ENCODE peak calls at places on chromosome 11, in five cellular contexts. One of them, this sample, is unnamed.

GRCh38 chr11:125481531-125481930 is 14.5 kb downstream of the FEZ1 start:
- DNase-seq in astrocyte of the spinal cord: no peak
- DNase-seq in A549: no peak
- DNase-seq in BJ: no peak
- DNase-seq in lung: no peak
- DNase-seq in this sample: no peak

GRCh38 chr11:111162306-111162705 is 83.2 kb upstream of the POU2AF2 start:
- DNase-seq in astrocyte of the spinal cord: peak
- DNase-seq in A549: no peak
- DNase-seq in BJ: no peak
- DNase-seq in lung: no peak
- DNase-seq in this sample: no peak

GRCh38 chr11:101346591-101346990 is 217.0 kb upstream of the PGR start:
- DNase-seq in astrocyte of the spinal cord: no peak
- DNase-seq in A549: no peak
- DNase-seq in BJ: peak
- DNase-seq in lung: no peak
- DNase-seq in this sample: no peak

GRCh38 chr11:119520966-119521365 is 98.0 kb upstream of the THY1 start:
- DNase-seq in astrocyte of the spinal cord: no peak
- DNase-seq in A549: no peak
- DNase-seq in BJ: no peak
- DNase-seq in lung: no peak
- DNase-seq in this sample: no peak

GRCh38 chr11:32586576-32587190 is 3.1 kb downstream of the EIF3M start:
- DNase-seq in astrocyte of the spinal cord: peak
- DNase-seq in A549: peak
- DNase-seq in BJ: no peak
- DNase-seq in lung: no peak
- DNase-seq in this sample: peak

GRCh38 chr11:36478700-36479329 is 31.3 kb downstream of the TRAF6 start:
- DNase-seq in astrocyte of the spinal cord: peak
- DNase-seq in A549: peak
- DNase-seq in BJ: no peak
- DNase-seq in lung: no peak
- DNase-seq in this sample: no peak

GRCh38 chr11:131763193-131763890 is 392.9 kb downstream of the NTM start:
- DNase-seq in astrocyte of the spinal cord: no peak
- DNase-seq in A549: no peak
- DNase-seq in BJ: no peak
- DNase-seq in lung: no peak
- DNase-seq in this sample: no peak

GRCh38 chr11:93123351-93123898 is 74.4 kb downstream of the SLC36A4 start:
- DNase-seq in astrocyte of the spinal cord: peak
- DNase-seq in A549: no peak
- DNase-seq in BJ: no peak
- DNase-seq in lung: no peak
- DNase-seq in this sample: peak

GRCh38 chr11:67428052-67429001 is at the start of gene RPS6KB2:
- DNase-seq in astrocyte of the spinal cord: peak
- DNase-seq in A549: peak
- DNase-seq in BJ: peak
- DNase-seq in lung: peak
- DNase-seq in this sample: peak

GRCh38 chr11:67429038-67429668 is 859 bp downstream of the RPS6KB2 start:
- DNase-seq in astrocyte of the spinal cord: no peak
- DNase-seq in A549: no peak
- DNase-seq in BJ: no peak
- DNase-seq in lung: no peak
- DNase-seq in this sample: no peak

GRCh38 chr11:67432655-67433349 is 4.5 kb downstream of the RPS6KB2 start:
- DNase-seq in astrocyte of the spinal cord: no peak
- DNase-seq in A549: no peak
- DNase-seq in BJ: no peak
- DNase-seq in lung: no peak
- DNase-seq in this sample: no peak

GRCh38 chr11:67431346-67432249 is 3.3 kb downstream of the RPS6KB2 start:
- DNase-seq in astrocyte of the spinal cord: no peak
- DNase-seq in A549: no peak
- DNase-seq in BJ: no peak
- DNase-seq in lung: no peak
- DNase-seq in this sample: no peak

GRCh38 chr11:67429722-67430121 is 1.4 kb downstream of the RPS6KB2 start:
- DNase-seq in astrocyte of the spinal cord: no peak
- DNase-seq in A549: no peak
- DNase-seq in BJ: no peak
- DNase-seq in lung: no peak
- DNase-seq in this sample: no peak
- H3K4me3 ChIP-seq in astrocyte of the spinal cord: no peak
- H3K4me3 ChIP-seq in A549: no peak
- H3K4me3 ChIP-seq in BJ: no peak
- H3K4me3 ChIP-seq in lung: no peak
- H3K4me3 ChIP-seq in this sample: no peak

GRCh38 chr11:63610604-63611394 is 3.4 kb downstream of the PLAAT3 start:
- DNase-seq in astrocyte of the spinal cord: peak
- DNase-seq in A549: no peak
- DNase-seq in BJ: no peak
- DNase-seq in lung: no peak
- DNase-seq in this sample: no peak

GRCh38 chr11:63609536-63609935 is 4.7 kb downstream of the PLAAT3 start:
- DNase-seq in astrocyte of the spinal cord: no peak
- DNase-seq in A549: no peak
- DNase-seq in BJ: no peak
- DNase-seq in lung: no peak
- DNase-seq in this sample: no peak

GRCh38 chr11:63612181-63612580 is 2.1 kb downstream of the PLAAT3 start:
- DNase-seq in astrocyte of the spinal cord: no peak
- DNase-seq in A549: no peak
- DNase-seq in BJ: no peak
- DNase-seq in lung: no peak
- DNase-seq in this sample: no peak

GRCh38 chr11:63609971-63610580 is 4.2 kb downstream of the PLAAT3 start:
- DNase-seq in astrocyte of the spinal cord: peak
- DNase-seq in A549: no peak
- DNase-seq in BJ: no peak
- DNase-seq in lung: no peak
- DNase-seq in this sample: no peak

DNA sequence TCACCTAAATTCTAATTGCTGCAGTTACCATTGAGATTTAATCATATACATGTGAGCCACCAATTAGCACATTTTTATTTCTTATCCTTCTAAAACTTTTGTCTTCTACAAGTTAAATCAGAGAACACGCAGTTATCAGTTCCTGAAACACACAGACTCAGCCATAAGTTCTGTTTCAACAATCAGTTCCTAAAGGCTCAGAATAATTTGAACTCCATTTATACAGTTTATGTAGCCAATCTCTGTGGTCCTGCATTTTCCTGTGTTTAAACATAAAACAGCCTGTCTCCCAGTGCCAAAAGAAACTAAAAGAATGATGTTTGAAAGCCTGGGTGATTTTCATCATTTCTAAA is 2.9 kb downstream of the PLAAT3 start:
- DNase-seq in astrocyte of the spinal cord: peak
- DNase-seq in A549: no peak
- DNase-seq in BJ: no peak
- DNase-seq in lung: no peak
- DNase-seq in this sample: no peak
- H3K4me3 ChIP-seq in astrocyte of the spinal cord: no peak
- H3K4me3 ChIP-seq in A549: no peak
- H3K4me3 ChIP-seq in BJ: no peak
- H3K4me3 ChIP-seq in lung: no peak
- H3K4me3 ChIP-seq in this sample: no peak

DNA sequence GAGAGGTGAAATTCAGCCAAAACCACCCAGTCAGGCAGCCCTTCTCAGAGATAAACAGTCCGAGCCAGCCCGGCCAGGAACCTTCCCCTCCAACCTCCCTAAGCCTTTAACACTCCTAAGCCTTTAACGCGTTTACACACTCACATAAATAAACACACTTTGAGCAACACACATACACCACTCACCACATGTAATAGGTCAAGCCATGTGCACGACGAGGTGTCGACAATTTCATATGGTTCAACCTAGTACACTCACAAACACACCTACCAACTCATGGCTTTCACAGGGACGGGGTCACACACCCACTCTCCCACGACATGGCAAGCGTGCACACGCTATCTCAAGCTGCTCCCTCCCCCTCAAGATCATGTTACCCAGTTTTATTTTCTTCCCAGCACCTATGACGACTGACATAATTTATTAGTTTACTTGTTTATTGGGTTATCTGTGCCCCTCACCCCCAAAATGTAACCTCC is 15.5 kb downstream of the SLC43A1 start:
- DNase-seq in astrocyte of the spinal cord: no peak
- DNase-seq in A549: no peak
- DNase-seq in BJ: no peak
- DNase-seq in lung: no peak
- DNase-seq in this sample: no peak
- H3K4me3 ChIP-seq in astrocyte of the spinal cord: peak
- H3K4me3 ChIP-seq in A549: peak
- H3K4me3 ChIP-seq in BJ: no peak
- H3K4me3 ChIP-seq in lung: no peak
- H3K4me3 ChIP-seq in this sample: peak

DNA sequence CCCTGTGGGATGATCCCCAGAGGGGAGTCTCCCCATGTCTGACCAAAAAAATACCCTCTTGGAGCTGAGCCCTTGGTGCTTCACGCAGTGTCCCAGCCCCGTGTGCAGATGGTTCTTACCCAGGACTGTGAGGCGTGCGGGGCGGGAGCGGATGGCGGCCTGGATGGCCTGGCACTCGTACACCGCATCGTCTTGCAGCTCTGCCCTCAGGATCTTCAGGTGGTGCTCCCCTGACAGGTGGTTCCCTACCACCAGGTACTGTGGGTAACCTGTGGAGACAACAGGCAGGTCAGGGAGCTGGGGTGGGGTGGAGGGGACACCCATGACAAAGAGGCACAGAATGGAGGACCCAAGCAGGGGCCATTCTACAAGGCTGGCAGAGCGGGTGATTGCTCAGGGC is 165.7 kb downstream of the ST3GAL4 start:
- DNase-seq in astrocyte of the spinal cord: no peak
- DNase-seq in A549: no peak
- DNase-seq in BJ: no peak
- DNase-seq in lung: no peak
- DNase-seq in this sample: no peak
- H3K4me3 ChIP-seq in astrocyte of the spinal cord: no peak
- H3K4me3 ChIP-seq in A549: no peak
- H3K4me3 ChIP-seq in BJ: no peak
- H3K4me3 ChIP-seq in lung: no peak
- H3K4me3 ChIP-seq in this sample: no peak

GRCh38 chr11:64753380-64754123 is 6.2 kb downstream of the PYGM start:
- DNase-seq in astrocyte of the spinal cord: no peak
- DNase-seq in A549: no peak
- DNase-seq in BJ: no peak
- DNase-seq in lung: no peak
- DNase-seq in this sample: no peak

GRCh38 chr11:64757549-64758329 is 2.0 kb downstream of the PYGM start:
- DNase-seq in astrocyte of the spinal cord: no peak
- DNase-seq in A549: no peak
- DNase-seq in BJ: no peak
- DNase-seq in lung: no peak
- DNase-seq in this sample: no peak

GRCh38 chr11:64754919-64755662 is 4.7 kb downstream of the PYGM start:
- DNase-seq in astrocyte of the spinal cord: no peak
- DNase-seq in A549: no peak
- DNase-seq in BJ: no peak
- DNase-seq in lung: no peak
- DNase-seq in this sample: no peak

GRCh38 chr11:64754124-64754918 is 5.5 kb downstream of the PYGM start:
- DNase-seq in astrocyte of the spinal cord: no peak
- DNase-seq in A549: no peak
- DNase-seq in BJ: no peak
- DNase-seq in lung: no peak
- DNase-seq in this sample: no peak

DNA sequence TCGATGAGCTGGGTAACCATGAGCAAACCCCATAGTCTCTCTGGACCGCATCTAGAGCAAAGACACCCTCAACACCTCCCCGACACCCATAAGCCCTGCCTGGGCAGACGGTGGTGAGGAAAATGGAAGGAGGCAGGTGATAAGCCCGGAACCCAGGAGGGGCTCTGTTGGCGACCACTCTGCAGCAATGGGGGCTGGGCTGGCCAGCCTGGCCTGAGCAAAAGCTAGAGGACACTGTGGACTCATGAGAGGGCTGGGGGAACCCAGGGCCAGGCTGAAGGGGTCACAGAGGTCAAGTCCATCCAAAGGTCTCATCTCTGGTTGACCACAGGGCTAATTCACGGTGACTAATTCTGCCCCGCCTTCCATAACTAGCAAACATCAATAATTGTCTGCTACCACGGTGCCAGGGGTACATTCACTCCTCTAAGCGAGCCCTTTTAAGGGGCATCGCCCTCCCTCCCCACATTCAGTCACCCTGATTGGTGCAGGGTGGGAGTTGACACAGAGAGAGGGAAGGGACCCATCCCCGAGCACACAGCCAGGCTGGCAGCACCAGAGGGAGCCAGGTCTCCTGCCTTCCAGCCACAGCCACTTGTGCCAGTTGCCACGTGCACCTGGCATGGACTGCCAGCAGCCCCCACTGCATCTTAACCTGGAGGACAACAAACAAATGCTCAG is 4.0 kb downstream of the PYGM start:
- DNase-seq in astrocyte of the spinal cord: no peak
- DNase-seq in A549: no peak
- DNase-seq in BJ: no peak
- DNase-seq in lung: no peak
- DNase-seq in this sample: no peak
- H3K4me3 ChIP-seq in astrocyte of the spinal cord: no peak
- H3K4me3 ChIP-seq in A549: no peak
- H3K4me3 ChIP-seq in BJ: no peak
- H3K4me3 ChIP-seq in lung: no peak
- H3K4me3 ChIP-seq in this sample: no peak

DNA sequence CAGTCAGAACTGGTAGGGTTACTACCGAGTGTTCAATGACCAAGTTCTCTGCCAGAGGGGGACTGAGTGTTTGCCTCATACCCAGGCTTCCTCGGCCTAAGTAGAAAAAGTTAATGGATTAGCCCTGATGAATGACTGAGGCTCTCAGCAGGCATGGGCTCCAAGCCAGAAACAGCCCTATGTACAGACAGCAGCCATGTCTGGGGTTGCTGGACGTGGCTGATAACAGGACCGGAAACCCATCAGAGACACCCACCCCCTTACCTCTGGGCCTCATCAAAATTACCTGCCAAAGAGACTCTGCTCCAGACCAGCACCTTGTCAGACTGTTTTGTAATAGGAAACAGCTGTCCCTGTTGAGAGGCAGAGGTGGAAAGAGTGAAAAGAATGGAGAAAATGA is 351.4 kb downstream of the ETS1 start:
- DNase-seq in astrocyte of the spinal cord: peak
- DNase-seq in A549: no peak
- DNase-seq in BJ: no peak
- DNase-seq in lung: no peak
- DNase-seq in this sample: peak
- H3K4me3 ChIP-seq in astrocyte of the spinal cord: no peak
- H3K4me3 ChIP-seq in A549: no peak
- H3K4me3 ChIP-seq in BJ: no peak
- H3K4me3 ChIP-seq in lung: no peak
- H3K4me3 ChIP-seq in this sample: no peak

This sample was measured in retinal pigment epithelial cell.